ENCODE peak calls at places on chromosome 18, in six cellular contexts. One of them, this sample, is unnamed.

GRCh38 chr18:48304906-48305693 is 104.1 kb downstream of the ZBTB7C start:
- DNase-seq in thyroid gland: no peak
- DNase-seq in fibroblast of pulmonary artery: no peak
- DNase-seq in mucosa of descending colon: no peak
- DNase-seq in tibial nerve: no peak
- DNase-seq in cardiac muscle cell: no peak
- DNase-seq in this sample: no peak

GRCh38 chr18:21740724-21741510 is at the start of gene MIB1:
- DNase-seq in thyroid gland: peak; percentile 66
- DNase-seq in fibroblast of pulmonary artery: no peak
- DNase-seq in mucosa of descending colon: peak; percentile 99
- DNase-seq in tibial nerve: peak; percentile 98
- DNase-seq in cardiac muscle cell: peak; percentile 100
- DNase-seq in this sample: no peak

GRCh38 chr18:48824231-48824970 is 126.4 kb downstream of the SMAD7 start:
- DNase-seq in thyroid gland: no peak
- DNase-seq in fibroblast of pulmonary artery: no peak
- DNase-seq in mucosa of descending colon: no peak
- DNase-seq in tibial nerve: no peak
- DNase-seq in cardiac muscle cell: no peak
- DNase-seq in this sample: no peak

GRCh38 chr18:67600181-67600631 is 83.7 kb upstream of the DSEL start:
- DNase-seq in thyroid gland: no peak
- DNase-seq in fibroblast of pulmonary artery: peak; percentile 58
- DNase-seq in mucosa of descending colon: no peak
- DNase-seq in tibial nerve: no peak
- DNase-seq in cardiac muscle cell: peak; percentile 17
- DNase-seq in this sample: peak; percentile 71

GRCh38 chr18:12645264-12645663 is 12.6 kb downstream of the SPIRE1 start:
- DNase-seq in thyroid gland: no peak
- DNase-seq in fibroblast of pulmonary artery: no peak
- DNase-seq in mucosa of descending colon: no peak
- DNase-seq in tibial nerve: no peak
- DNase-seq in cardiac muscle cell: no peak
- DNase-seq in this sample: no peak

GRCh38 chr18:652131-652530 is 5.3 kb upstream of the TYMS start:
- DNase-seq in thyroid gland: no peak
- DNase-seq in fibroblast of pulmonary artery: no peak
- DNase-seq in mucosa of descending colon: no peak
- DNase-seq in tibial nerve: no peak
- DNase-seq in cardiac muscle cell: no peak
- DNase-seq in this sample: peak; percentile 9

GRCh38 chr18:55252053-55252675 is 292.9 kb upstream of the CCDC68 start:
- DNase-seq in thyroid gland: no peak
- DNase-seq in fibroblast of pulmonary artery: no peak
- DNase-seq in mucosa of descending colon: no peak
- DNase-seq in tibial nerve: no peak
- DNase-seq in cardiac muscle cell: no peak
- DNase-seq in this sample: no peak

GRCh38 chr18:42047721-42048120 is 92.7 kb downstream of the PIK3C3 start:
- DNase-seq in thyroid gland: no peak
- DNase-seq in fibroblast of pulmonary artery: peak; percentile 11
- DNase-seq in mucosa of descending colon: no peak
- DNase-seq in tibial nerve: no peak
- DNase-seq in cardiac muscle cell: no peak
- DNase-seq in this sample: peak; percentile 13

GRCh38 chr18:47602273-47602897 is 328.1 kb downstream of the SMAD2 start:
- DNase-seq in thyroid gland: no peak
- DNase-seq in fibroblast of pulmonary artery: no peak
- DNase-seq in mucosa of descending colon: peak; percentile 35
- DNase-seq in tibial nerve: no peak
- DNase-seq in cardiac muscle cell: no peak
- DNase-seq in this sample: no peak

GRCh38 chr18:23337599-23338444 is 115.3 kb upstream of the RIOK3 start:
- DNase-seq in thyroid gland: no peak
- DNase-seq in fibroblast of pulmonary artery: peak; percentile 52
- DNase-seq in mucosa of descending colon: no peak
- DNase-seq in tibial nerve: no peak
- DNase-seq in cardiac muscle cell: no peak
- DNase-seq in this sample: peak; percentile 44

GRCh38 chr18:65846107-65846506 is 95.3 kb downstream of the CDH7 start:
- DNase-seq in thyroid gland: no peak
- DNase-seq in fibroblast of pulmonary artery: no peak
- DNase-seq in mucosa of descending colon: no peak
- DNase-seq in tibial nerve: no peak
- DNase-seq in cardiac muscle cell: no peak
- DNase-seq in this sample: no peak

DNA sequence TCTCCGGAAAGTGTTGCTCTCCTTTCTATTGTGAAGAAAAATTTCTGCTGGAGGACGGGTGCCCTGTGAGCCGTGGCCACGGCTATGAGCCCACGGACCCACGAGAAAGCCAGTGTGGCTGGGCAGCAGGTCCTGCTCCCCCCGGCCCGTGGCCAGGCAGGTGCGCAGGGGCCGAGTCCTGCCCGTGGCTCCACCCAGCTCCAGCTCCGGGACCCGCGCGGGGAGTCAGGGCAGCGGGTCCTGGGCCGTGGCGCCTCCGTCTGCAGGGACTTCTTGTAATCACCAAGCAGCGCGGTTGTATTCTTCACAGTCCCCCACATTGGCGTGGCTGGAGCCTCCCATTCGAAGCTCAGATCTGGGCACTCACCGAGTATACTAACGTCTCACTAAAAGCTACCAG is 43.0 kb downstream of the SALL3 start:
- DNase-seq in thyroid gland: no peak
- DNase-seq in fibroblast of pulmonary artery: no peak
- DNase-seq in mucosa of descending colon: no peak
- DNase-seq in tibial nerve: no peak
- DNase-seq in cardiac muscle cell: no peak
- DNase-seq in this sample: no peak
- H3K4me3 ChIP-seq in thyroid gland: no peak overlapping the region
- H3K4me3 ChIP-seq in fibroblast of pulmonary artery: no peak overlapping the region
- H3K4me3 ChIP-seq in mucosa of descending colon: no peak overlapping the region
- H3K4me3 ChIP-seq in tibial nerve: no peak overlapping the region
- H3K4me3 ChIP-seq in cardiac muscle cell: no peak overlapping the region
- H3K4me3 ChIP-seq in this sample: no peak overlapping the region

GRCh38 chr18:64115906-64116305 is 33.0 kb downstream of the LINC00305 start:
- DNase-seq in thyroid gland: no peak
- DNase-seq in fibroblast of pulmonary artery: peak; percentile 8
- DNase-seq in mucosa of descending colon: no peak
- DNase-seq in tibial nerve: no peak
- DNase-seq in cardiac muscle cell: no peak
- DNase-seq in this sample: no peak

GRCh38 chr18:64116806-64117205 is 32.1 kb downstream of the LINC00305 start:
- DNase-seq in thyroid gland: no peak
- DNase-seq in fibroblast of pulmonary artery: no peak
- DNase-seq in mucosa of descending colon: no peak
- DNase-seq in tibial nerve: no peak
- DNase-seq in cardiac muscle cell: no peak
- DNase-seq in this sample: no peak

DNA sequence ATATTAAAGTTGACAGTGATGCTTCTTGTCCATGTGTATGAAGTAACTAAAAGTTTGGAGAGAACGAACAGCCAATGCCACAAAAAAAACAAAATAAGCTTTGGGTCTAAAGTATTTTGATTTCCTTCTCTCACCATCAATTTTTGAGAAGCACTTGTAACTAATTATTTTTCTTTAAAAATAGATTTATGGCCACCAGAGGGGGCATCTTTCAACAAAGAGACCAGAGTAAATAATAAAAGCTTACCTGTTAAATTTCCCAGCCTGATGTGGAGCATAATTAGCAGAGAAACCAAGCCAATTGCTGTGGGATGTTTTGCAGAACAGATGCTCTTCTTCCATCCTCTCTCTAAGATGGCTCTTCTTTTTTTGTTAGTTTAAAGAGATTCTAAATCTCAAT is 29.0 kb downstream of the LINC00305 start:
- DNase-seq in thyroid gland: no peak
- DNase-seq in fibroblast of pulmonary artery: no peak
- DNase-seq in mucosa of descending colon: no peak
- DNase-seq in tibial nerve: no peak
- DNase-seq in cardiac muscle cell: peak; percentile 36
- DNase-seq in this sample: no peak
- TF ChIP-seq CTCF in thyroid gland: no peak
- TF ChIP-seq CTCF in fibroblast of pulmonary artery: no peak
- TF ChIP-seq CTCF in mucosa of descending colon: no peak
- TF ChIP-seq CTCF in tibial nerve: no peak
- TF ChIP-seq CTCF in cardiac muscle cell: peak; percentile 5
- TF ChIP-seq CTCF in this sample: no peak

GRCh38 chr18:59267511-59268126 is 5.6 kb downstream of the RAX start:
- DNase-seq in thyroid gland: no peak
- DNase-seq in fibroblast of pulmonary artery: no peak
- DNase-seq in mucosa of descending colon: no peak
- DNase-seq in tibial nerve: no peak
- DNase-seq in cardiac muscle cell: no peak
- DNase-seq in this sample: no peak
- H3K4me3 ChIP-seq in thyroid gland: no peak overlapping the region
- H3K4me3 ChIP-seq in fibroblast of pulmonary artery: no peak overlapping the region
- H3K4me3 ChIP-seq in mucosa of descending colon: no peak overlapping the region
- H3K4me3 ChIP-seq in tibial nerve: no peak overlapping the region
- H3K4me3 ChIP-seq in cardiac muscle cell: no peak overlapping the region
- H3K4me3 ChIP-seq in this sample: no peak overlapping the region

GRCh38 chr18:56787392-56787791 is 136.2 kb downstream of the WDR7 start:
- DNase-seq in thyroid gland: no peak
- DNase-seq in fibroblast of pulmonary artery: no peak
- DNase-seq in mucosa of descending colon: no peak
- DNase-seq in tibial nerve: no peak
- DNase-seq in cardiac muscle cell: no peak
- DNase-seq in this sample: no peak

GRCh38 chr18:56785006-56785405 is 133.8 kb downstream of the WDR7 start:
- DNase-seq in thyroid gland: no peak
- DNase-seq in fibroblast of pulmonary artery: no peak
- DNase-seq in mucosa of descending colon: no peak
- DNase-seq in tibial nerve: no peak
- DNase-seq in cardiac muscle cell: no peak
- DNase-seq in this sample: no peak

GRCh38 chr18:56795381-56795780 is 144.2 kb downstream of the WDR7 start:
- DNase-seq in thyroid gland: no peak
- DNase-seq in fibroblast of pulmonary artery: peak; percentile 31
- DNase-seq in mucosa of descending colon: no peak
- DNase-seq in tibial nerve: no peak
- DNase-seq in cardiac muscle cell: no peak
- DNase-seq in this sample: peak; percentile 18

GRCh38 chr18:56789004-56789888 is 138.1 kb downstream of the WDR7 start:
- DNase-seq in thyroid gland: no peak
- DNase-seq in fibroblast of pulmonary artery: peak; percentile 69
- DNase-seq in mucosa of descending colon: no peak
- DNase-seq in tibial nerve: no peak
- DNase-seq in cardiac muscle cell: peak; percentile 32
- DNase-seq in this sample: no peak

GRCh38 chr18:56789889-56790180 is 138.7 kb downstream of the WDR7 start:
- DNase-seq in thyroid gland: no peak
- DNase-seq in fibroblast of pulmonary artery: no peak
- DNase-seq in mucosa of descending colon: no peak
- DNase-seq in tibial nerve: no peak
- DNase-seq in cardiac muscle cell: no peak
- DNase-seq in this sample: no peak
- TF ChIP-seq CTCF in thyroid gland: no peak
- TF ChIP-seq CTCF in fibroblast of pulmonary artery: no peak
- TF ChIP-seq CTCF in mucosa of descending colon: no peak
- TF ChIP-seq CTCF in tibial nerve: no peak
- TF ChIP-seq CTCF in cardiac muscle cell: no peak
- TF ChIP-seq CTCF in this sample: no peak

GRCh38 chr18:32772580-32773186 is at the start of gene KLHL14:
- DNase-seq in thyroid gland: peak; percentile 81
- DNase-seq in fibroblast of pulmonary artery: no peak
- DNase-seq in mucosa of descending colon: no peak
- DNase-seq in tibial nerve: no peak
- DNase-seq in cardiac muscle cell: no peak
- DNase-seq in this sample: no peak
- H3K4me3 ChIP-seq in thyroid gland: peak within 1 kb of the TSS; percentile 61
- H3K4me3 ChIP-seq in fibroblast of pulmonary artery: no peak within 1 kb of the TSS
- H3K4me3 ChIP-seq in mucosa of descending colon: no peak within 1 kb of the TSS
- H3K4me3 ChIP-seq in tibial nerve: peak within 1 kb of the TSS; percentile 45
- H3K4me3 ChIP-seq in cardiac muscle cell: peak within 1 kb of the TSS; percentile 85
- H3K4me3 ChIP-seq in this sample: no peak within 1 kb of the TSS

DNA sequence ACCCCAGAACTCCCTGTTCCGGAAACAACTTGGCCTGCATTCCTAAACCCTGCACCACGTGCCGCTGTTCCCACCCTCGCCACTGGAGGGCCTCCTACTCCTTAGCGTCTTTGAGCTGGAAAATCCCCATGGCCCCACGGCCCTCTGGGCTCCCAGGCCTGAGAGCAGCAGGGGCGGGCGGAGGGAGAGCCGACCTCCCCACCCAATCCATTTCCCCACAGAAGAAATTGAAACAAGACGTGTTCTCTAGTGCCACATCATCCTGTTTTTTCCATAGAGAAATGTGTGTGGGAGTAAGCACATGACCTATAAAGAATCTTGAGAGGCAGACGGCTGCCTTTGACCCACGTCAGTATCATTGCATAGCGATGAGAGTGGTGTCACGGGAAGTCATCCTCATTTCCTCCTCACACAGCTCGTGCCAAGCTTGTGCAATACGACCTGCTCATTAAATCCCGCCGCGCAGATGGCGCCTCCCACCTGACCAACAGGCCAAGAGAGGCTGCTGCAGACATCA is 79.2 kb downstream of the LAMA1 start:
- DNase-seq in thyroid gland: peak; percentile 91
- DNase-seq in fibroblast of pulmonary artery: peak; percentile 100
- DNase-seq in mucosa of descending colon: peak; percentile 56
- DNase-seq in tibial nerve: peak; percentile 92
- DNase-seq in cardiac muscle cell: peak; percentile 79
- DNase-seq in this sample: peak; percentile 98
- TF ChIP-seq CTCF in thyroid gland: peak; percentile 83
- TF ChIP-seq CTCF in fibroblast of pulmonary artery: peak; percentile 87
- TF ChIP-seq CTCF in mucosa of descending colon: no peak
- TF ChIP-seq CTCF in tibial nerve: peak; percentile 38
- TF ChIP-seq CTCF in cardiac muscle cell: peak; percentile 93
- TF ChIP-seq CTCF in this sample: peak; percentile 73

GRCh38 chr18:35807942-35808341 is 164.5 kb upstream of the RMP24 start:
- DNase-seq in thyroid gland: no peak
- DNase-seq in fibroblast of pulmonary artery: no peak
- DNase-seq in mucosa of descending colon: no peak
- DNase-seq in tibial nerve: no peak
- DNase-seq in cardiac muscle cell: no peak
- DNase-seq in this sample: no peak
- H3K4me3 ChIP-seq in thyroid gland: no peak overlapping the region
- H3K4me3 ChIP-seq in fibroblast of pulmonary artery: no peak overlapping the region
- H3K4me3 ChIP-seq in mucosa of descending colon: no peak overlapping the region
- H3K4me3 ChIP-seq in tibial nerve: no peak overlapping the region
- H3K4me3 ChIP-seq in cardiac muscle cell: no peak overlapping the region
- H3K4me3 ChIP-seq in this sample: no peak overlapping the region